ENCODE peak calls at places on chromosomes 12 and 14, in five cellular contexts. O is Calu3, Q is neural crest cell, N is caudate nucleus, J is ELF-1. Y is an unnamed sample.

GRCh38 chr12:20547788-20548575 is 147.2 kb upstream of the SLCO1C1 start:
- DNase-seq in O (no peak), Q (no peak), N (no peak), J (no peak), Y (no peak)

GRCh38 chr14:104742586-104743455 is 10.1 kb upstream of the SIVA1 start:
- DNase-seq in O (no peak), Q (no peak), N (no peak), J (no peak), Y (no peak)

GRCh38 chr14:30603402-30603801 is 18.7 kb upstream of the SCFD1 start:
- DNase-seq in O (no peak), Q (no peak), N (no peak), J (no peak), Y (no peak)

GRCh38 chr14:89379891-89380820 is 36.9 kb downstream of the FOXN3 start:
- DNase-seq in O (no peak), Q (no peak), N (no peak), J (no peak), Y (no peak)

GRCh38 chr14:40850191-40850590 is 756.5 kb upstream of the LRFN5 start:
- DNase-seq in O (no peak), Q (no peak), N (no peak), J (no peak), Y (no peak)

GRCh38 chr14:22900088-22900799 is 17.2 kb downstream of the REM2 start:
- DNase-seq in O (peak; percentile 45), Q (peak; percentile 27), N (no peak), J (peak; percentile 74), Y (peak; percentile 54)

GRCh38 chr14:52307870-52308269 is 6.2 kb upstream of the PTGER2 start:
- DNase-seq in O (no peak), Q (no peak), N (no peak), J (no peak), Y (no peak)

GRCh38 chr14:99755629-99756603 is 37.3 kb upstream of the EML1 start:
- DNase-seq in O (peak; percentile 83), Q (no peak), N (peak; percentile 38), J (no peak), Y (peak; percentile 71)

GRCh38 chr14:89400529-89400928 is 16.5 kb downstream of the FOXN3 start:
- DNase-seq in O (no peak), Q (no peak), N (no peak), J (no peak), Y (no peak)

GRCh38 chr12:122089080-122089479 is 10.5 kb downstream of the MLXIP start:
- DNase-seq in O (no peak), Q (no peak), N (no peak), J (no peak), Y (no peak)

GRCh38 chr14:91399868-91400640 is 17.6 kb downstream of the CCDC88C start:
- DNase-seq in O (no peak), Q (no peak), N (no peak), J (no peak), Y (no peak)

GRCh38 chr12:10111451-10111850 is 12.7 kb upstream of the CLEC1A start:
- DNase-seq in O (no peak), Q (no peak), N (no peak), J (peak; percentile 82), Y (no peak)

GRCh38 chr14:81221579-81222102 is 882 bp upstream of the GTF2A1 start:
- DNase-seq in O (no peak), Q (no peak), N (no peak), J (no peak), Y (no peak)

GRCh38 chr12:46830731-46831334 is 5.0 kb upstream of the SLC38A4 start:
- DNase-seq in O (peak; percentile 16), Q (peak; percentile 2), N (no peak), J (peak; percentile 29), Y (no peak)

GRCh38 chr14:100066984-100067383 is 1.8 kb downstream of the EVL start:
- DNase-seq in O (no peak), Q (no peak), N (no peak), J (no peak), Y (no peak)

GRCh38 chr14:55347040-55347439 is 64.6 kb downstream of the ATG14 start:
- DNase-seq in O (no peak), Q (no peak), N (no peak), J (no peak), Y (no peak)

GRCh38 chr12:92696240-92696639 is 6.5 kb upstream of the PLEKHG7 start:
- DNase-seq in O (no peak), Q (no peak), N (no peak), J (no peak), Y (no peak)

GRCh38 chr14:36580856-36581831 is 1.3 kb downstream of the NKX2-8 start:
- DNase-seq in O (peak; percentile 49), Q (no peak), N (no peak), J (peak; percentile 51), Y (peak; percentile 47)

GRCh38 chr14:65345264-65345663 is 67.3 kb upstream of the FUT8 start:
- DNase-seq in O (no peak), Q (no peak), N (no peak), J (no peak), Y (no peak)

GRCh38 chr12:113292091-113292490 is 42.8 kb downstream of the SLC8B1 start:
- DNase-seq in O (no peak), Q (no peak), N (no peak), J (no peak), Y (no peak)

GRCh38 chr14:74501135-74501614 is 7.6 kb downstream of the ISCA2 start:
- DNase-seq in O (peak; percentile 36), Q (peak; percentile 59), N (no peak), J (peak; percentile 93), Y (peak; percentile 29)

GRCh38 chr12:107619831-107620230 is 65.8 kb upstream of the PWP1 start:
- DNase-seq in O (no peak), Q (no peak), N (no peak), J (no peak), Y (no peak)

GRCh38 chr12:92197815-92198214 is 52.2 kb upstream of the BTG1 start:
- DNase-seq in O (no peak), Q (no peak), N (no peak), J (no peak), Y (no peak)

GRCh38 chr12:6452908-6453630 is 1.2 kb downstream of the TAPBPL start:
- DNase-seq in O (no peak), Q (no peak), N (no peak), J (no peak), Y (no peak)